ENCODE peak calls at places on chromosome 7, in ten cellular contexts. I, F, L, R, A, S, B, E, K and X are unnamed samples. For H3K4me1, the result is how much of the 10 kb centered on the place peaks cover.

GRCh38 chr7:51233375-51233774 is 83.2 kb downstream of the COBL start:
- DNase-seq in I (no peak), F (no peak), L (peak), R (no peak), A (no peak), S (no peak), B (no peak), E (no peak), K (no peak), X (no peak)

GRCh38 chr7:128115326-128115820 is 84.1 kb upstream of the LRRC4 start:
- DNase-seq in I (peak), F (peak), L (no peak), R (no peak), A (peak), S (no peak), B (no peak), E (no peak), K (no peak), X (no peak)

GRCh38 chr7:112019932-112020331 is 186.3 kb downstream of the DOCK4 start:
- DNase-seq in I (no peak), F (no peak), L (no peak), R (no peak), A (no peak), S (no peak), B (no peak), E (no peak), K (no peak), X (no peak)

GRCh38 chr7:114970308-114970707 is 48.4 kb downstream of the MDFIC start:
- DNase-seq in I (no peak), F (no peak), L (no peak), R (no peak), A (no peak), S (no peak), B (no peak), E (no peak), K (no peak), X (no peak)

GRCh38 chr7:139830779-139831498 is 1.9 kb downstream of the TBXAS1 start:
- DNase-seq in I (no peak), F (no peak), L (no peak), R (no peak), A (no peak), S (no peak), B (no peak), E (no peak), K (no peak), X (no peak)

GRCh38 chr7:4159761-4160554 is 522.1 kb upstream of the FOXK1 start:
- DNase-seq in I (no peak), F (no peak), L (no peak), R (no peak), A (no peak), S (peak), B (no peak), E (no peak), K (no peak), X (no peak)

GRCh38 chr7:78172138-78172887 is 373.7 kb downstream of the PHTF2 start:
- DNase-seq in I (no peak), F (no peak), L (peak), R (no peak), A (no peak), S (no peak), B (no peak), E (no peak), K (no peak), X (peak)

GRCh38 chr7:29976265-29976664 is 13.3 kb downstream of the SCRN1 start:
- DNase-seq in I (no peak), F (no peak), L (no peak), R (no peak), A (no peak), S (no peak), B (no peak), E (no peak), K (no peak), X (no peak)

GRCh38 chr7:3399858-3400257 is 98.8 kb downstream of the SDK1 start:
- DNase-seq in I (no peak), F (no peak), L (peak), R (peak), A (no peak), S (peak), B (no peak), E (peak), K (peak), X (no peak)

GRCh38 chr7:154310114-154310513 is 257.9 kb downstream of the DPP6 start:
- DNase-seq in I (no peak), F (no peak), L (no peak), R (no peak), A (no peak), S (no peak), B (no peak), E (no peak), K (no peak), X (no peak)

GRCh38 chr7:46478046-46478445 is 557.0 kb upstream of the IGFBP3 start:
- DNase-seq in I (no peak), F (no peak), L (no peak), R (no peak), A (no peak), S (peak), B (no peak), E (no peak), K (no peak), X (no peak)

GRCh38 chr7:74542558-74543117 is 88.9 kb downstream of the GTF2IRD1 start:
- DNase-seq in I (peak), F (no peak), L (no peak), R (no peak), A (no peak), S (no peak), B (no peak), E (no peak), K (no peak), X (peak)

GRCh38 chr7:29684787-29685650 is 121.3 kb upstream of the WIPF3 start:
- DNase-seq in I (peak), F (peak), L (peak), R (peak), A (peak), S (peak), B (peak), E (peak), K (peak), X (peak)

GRCh38 chr7:111025013-111025412 is 65.9 kb upstream of the LRRN3 start:
- DNase-seq in I (no peak), F (no peak), L (no peak), R (no peak), A (no peak), S (no peak), B (no peak), E (no peak), K (no peak), X (no peak)

DNA sequence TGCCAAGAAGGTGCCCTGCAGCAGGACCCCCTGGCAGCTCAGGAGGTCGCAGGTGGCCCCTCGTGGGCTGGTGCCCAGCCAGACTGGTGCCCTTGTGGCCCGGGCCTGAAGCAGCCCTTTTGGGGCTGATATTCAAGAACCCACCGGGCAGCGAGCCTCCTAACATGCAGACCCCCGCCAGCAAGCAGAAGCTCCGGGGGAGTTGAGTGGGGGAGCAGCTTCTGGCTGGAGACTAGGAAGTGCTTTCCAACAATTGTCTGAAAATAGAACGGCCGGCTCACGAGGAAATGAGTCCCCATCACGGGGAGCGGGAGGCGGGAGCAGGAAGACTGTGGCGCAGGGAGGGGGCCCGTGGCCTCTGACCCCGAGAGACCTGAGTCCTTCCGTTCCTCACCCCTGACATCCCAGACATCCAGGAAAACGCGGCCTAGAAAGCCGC is 9.5 kb upstream of the INTS1 start:
- DNase-seq in I (no peak), F (peak), L (no peak), R (peak), A (no peak), S (no peak), B (no peak), E (no peak), K (no peak), X (no peak)
- H3K4me1 ChIP-seq in I (under half), F (under half), L (under half), R (under half), A (under half), S (under half), B (under half), E (half or more), K (under half), X (under half)

GRCh38 chr7:47581442-47581820 is 480 bp downstream of the TNS3 start:
- DNase-seq in I (peak), F (no peak), L (peak), R (peak), A (no peak), S (no peak), B (no peak), E (no peak), K (no peak), X (peak)

GRCh38 chr7:47578581-47579270 is 3.2 kb downstream of the TNS3 start:
- DNase-seq in I (no peak), F (no peak), L (no peak), R (no peak), A (peak), S (peak), B (no peak), E (no peak), K (no peak), X (no peak)

GRCh38 chr7:47580811-47581331 is 1.0 kb downstream of the TNS3 start:
- DNase-seq in I (no peak), F (no peak), L (peak), R (no peak), A (no peak), S (no peak), B (no peak), E (no peak), K (no peak), X (peak)

GRCh38 chr7:47579458-47579857 is 2.5 kb downstream of the TNS3 start:
- DNase-seq in I (no peak), F (no peak), L (no peak), R (no peak), A (no peak), S (no peak), B (no peak), E (no peak), K (no peak), X (no peak)

DNA sequence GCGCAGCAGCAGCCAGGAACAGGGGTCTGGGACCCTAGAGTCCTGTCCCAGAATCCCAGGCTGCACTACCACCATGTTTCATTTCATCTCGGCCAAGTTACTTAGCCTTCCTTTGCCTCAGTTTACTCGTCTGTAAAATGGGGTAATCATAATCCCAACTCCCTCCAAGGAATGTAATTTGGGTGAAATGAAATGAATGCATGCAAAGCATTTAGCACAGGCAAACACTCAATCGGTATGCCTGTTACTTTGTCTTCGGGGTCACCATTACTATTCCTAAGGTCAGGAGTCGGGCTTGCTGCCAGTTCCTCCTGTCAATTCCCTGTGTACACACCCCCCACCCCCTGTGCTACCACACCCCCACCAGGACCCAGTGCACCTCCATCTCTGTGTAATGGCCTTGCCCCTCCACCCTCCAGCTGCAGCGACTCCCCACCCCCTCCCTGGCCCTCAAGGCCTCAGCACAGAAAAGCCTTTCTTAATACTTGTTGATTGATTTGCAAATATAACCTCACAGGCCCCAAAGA is 1.7 kb downstream of the TNS3 start:
- DNase-seq in I (peak), F (no peak), L (peak), R (no peak), A (no peak), S (no peak), B (peak), E (no peak), K (no peak), X (peak)
- H3K4me1 ChIP-seq in I (under half), F (under half), L (under half), R (under half), A (under half), S (under half), B (half or more), E (half or more), K (under half), X (under half)

GRCh38 chr7:1531979-1532455 is 1.5 kb downstream of the MAFK start:
- DNase-seq in I (no peak), F (no peak), L (no peak), R (no peak), A (peak), S (no peak), B (no peak), E (no peak), K (no peak), X (no peak)

GRCh38 chr7:1532456-1533254 is 2.2 kb downstream of the MAFK start:
- DNase-seq in I (peak), F (peak), L (no peak), R (no peak), A (peak), S (peak), B (peak), E (peak), K (peak), X (no peak)

GRCh38 chr7:1534330-1535099 is 4.0 kb downstream of the MAFK start:
- DNase-seq in I (no peak), F (peak), L (no peak), R (no peak), A (no peak), S (no peak), B (no peak), E (no peak), K (no peak), X (no peak)

GRCh38 chr7:1533569-1534329 is 3.2 kb downstream of the MAFK start:
- DNase-seq in I (no peak), F (peak), L (no peak), R (peak), A (peak), S (peak), B (no peak), E (peak), K (no peak), X (peak)

GRCh38 chr7:1533255-1533568 is 2.7 kb downstream of the MAFK start:
- DNase-seq in I (no peak), F (no peak), L (no peak), R (no peak), A (no peak), S (no peak), B (no peak), E (no peak), K (no peak), X (no peak)
- H3K4me1 ChIP-seq in I (under half), F (under half), L (under half), R (under half), A (under half), S (half or more), B (half or more), E (under half), K (half or more), X (under half)

DNA sequence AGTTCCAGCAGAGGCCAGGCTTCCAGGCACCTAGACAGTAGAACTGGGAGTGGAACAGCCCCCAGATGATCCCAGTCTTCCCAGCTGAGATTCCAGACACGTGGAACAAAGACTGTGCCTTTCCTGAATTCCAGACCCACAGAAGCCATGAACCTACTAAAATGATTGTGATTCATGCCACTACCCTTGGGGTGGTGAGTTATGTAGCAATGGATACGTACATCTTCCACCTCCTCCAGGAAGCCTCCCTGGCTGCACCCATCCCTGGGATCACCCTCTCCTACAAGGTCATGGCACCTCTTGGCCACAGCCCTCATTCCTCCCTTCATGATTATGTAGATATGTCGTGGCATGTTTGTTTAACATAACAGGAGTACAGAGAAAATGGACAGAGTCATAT is 83.4 kb downstream of the NPTX2 start:
- DNase-seq in I (no peak), F (no peak), L (no peak), R (no peak), A (no peak), S (no peak), B (no peak), E (no peak), K (no peak), X (no peak)
- H3K4me1 ChIP-seq in I (under half), F (under half), L (under half), R (under half), A (under half), S (under half), B (under half), E (under half), K (under half), X (under half)